ENCODE peak calls at places on chromosome X, in four cellular contexts. G is GM10248, C is NCI-H1092, T is lung. Y is an unnamed sample.
A peak's percentile ranks its signal among the peaks of the same experiment; 100 is the strongest.

GRCh38 chrX:40735318-40736169 is at the start of gene MED14:
- DNase-seq in T (peak; percentile 86), G (peak; percentile 88), C (peak; percentile 91), Y (peak; percentile 90)

GRCh38 chrX:40170830-40171512 is 73.2 kb upstream of the BCOR start:
- DNase-seq in G (peak; percentile 18), T (no peak), C (peak; percentile 57), Y (no peak)

GRCh38 chrX:132591719-132592275 is 103.0 kb upstream of the MBNL3 start:
- DNase-seq in G (no peak), T (no peak), C (peak; percentile 82), Y (no peak)

GRCh38 chrX:23493941-23494374 is 159.3 kb downstream of the PTCHD1 start:
- DNase-seq in T (no peak), C (no peak), G (no peak), Y (no peak)

GRCh38 chrX:45781901-45782553 is 581.4 kb upstream of the DIPK2B start:
- DNase-seq in T (no peak), G (no peak), C (no peak), Y (no peak)

GRCh38 chrX:16754019-16754418 is 32.2 kb upstream of the TXLNG start:
- DNase-seq in G (no peak), T (no peak), C (no peak), Y (no peak)

GRCh38 chrX:113741744-113742143 is 842.1 kb upstream of the HTR2C start:
- DNase-seq in T (no peak), G (no peak), C (no peak), Y (no peak)

GRCh38 chrX:80817002-80817401 is 7.3 kb upstream of the BRWD3 start:
- DNase-seq in T (no peak), G (no peak), C (no peak), Y (no peak)

GRCh38 chrX:96889726-96890125 is 6.0 kb downstream of the RPA4 start:
- DNase-seq in G (no peak), T (no peak), C (no peak), Y (no peak)

GRCh38 chrX:71118032-71118984 is at the start of gene MED12:
- DNase-seq in C (peak; percentile 79), G (peak; percentile 86), T (peak; percentile 77), Y (peak; percentile 56)

GRCh38 chrX:64977830-64978229 is 1.6 kb upstream of the ZC4H2 start:
- DNase-seq in G (no peak), C (no peak), T (no peak), Y (no peak)

Y was measured in NCI-H1694 treated with DMSO at 0.1 percent for 48 hours.